ENCODE peak calls at places on chromosomes 7 and 10, in seven cellular contexts. One of them, this sample, is unnamed.

GRCh38 chr10:73886625-73887024 is 12.3 kb upstream of the CAMK2G start:
- DNase-seq in activated CD4-positive, alpha-beta T cell treated with anti-CD3 and anti-CD28 coated beads, Interleukin-2, amount 50 U/mL, for 24 hours: no peak
- DNase-seq in GM19239: no peak
- DNase-seq in activated T-helper 9 cell treated with anti-CD3 and anti-CD28 coated beads, Interleukin-2, amount 50 U/mL, for 16 hours: no peak
- DNase-seq in cardiac fibroblast: no peak
- DNase-seq in HEK293T: no peak
- DNase-seq in stimulated activated CD8-positive, alpha-beta memory T cell treated with anti-CD3 and anti-CD28 coated beads, Interleukin-2, amount 100 ng/mL, for 48 hours: no peak
- DNase-seq in this sample: no peak

GRCh38 chr10:131049051-131049450 is 262.5 kb downstream of the TCERG1L start:
- DNase-seq in activated CD4-positive, alpha-beta T cell treated with anti-CD3 and anti-CD28 coated beads, Interleukin-2, amount 50 U/mL, for 24 hours: no peak
- DNase-seq in GM19239: no peak
- DNase-seq in activated T-helper 9 cell treated with anti-CD3 and anti-CD28 coated beads, Interleukin-2, amount 50 U/mL, for 16 hours: no peak
- DNase-seq in cardiac fibroblast: no peak
- DNase-seq in HEK293T: no peak
- DNase-seq in stimulated activated CD8-positive, alpha-beta memory T cell treated with anti-CD3 and anti-CD28 coated beads, Interleukin-2, amount 100 ng/mL, for 48 hours: no peak
- DNase-seq in this sample: no peak

GRCh38 chr7:84277628-84278224 is 83.1 kb upstream of the SEMA3A start:
- DNase-seq in activated CD4-positive, alpha-beta T cell treated with anti-CD3 and anti-CD28 coated beads, Interleukin-2, amount 50 U/mL, for 24 hours: no peak
- DNase-seq in GM19239: no peak
- DNase-seq in activated T-helper 9 cell treated with anti-CD3 and anti-CD28 coated beads, Interleukin-2, amount 50 U/mL, for 16 hours: no peak
- DNase-seq in cardiac fibroblast: no peak
- DNase-seq in HEK293T: no peak
- DNase-seq in stimulated activated CD8-positive, alpha-beta memory T cell treated with anti-CD3 and anti-CD28 coated beads, Interleukin-2, amount 100 ng/mL, for 48 hours: no peak
- DNase-seq in this sample: no peak

GRCh38 chr10:119253433-119254174 is 46.2 kb downstream of the GRK5 start:
- DNase-seq in activated CD4-positive, alpha-beta T cell treated with anti-CD3 and anti-CD28 coated beads, Interleukin-2, amount 50 U/mL, for 24 hours: peak; percentile 67
- DNase-seq in GM19239: no peak
- DNase-seq in activated T-helper 9 cell treated with anti-CD3 and anti-CD28 coated beads, Interleukin-2, amount 50 U/mL, for 16 hours: no peak
- DNase-seq in cardiac fibroblast: peak; percentile 95
- DNase-seq in HEK293T: peak; percentile 26
- DNase-seq in stimulated activated CD8-positive, alpha-beta memory T cell treated with anti-CD3 and anti-CD28 coated beads, Interleukin-2, amount 100 ng/mL, for 48 hours: peak; percentile 47
- DNase-seq in this sample: peak; percentile 92

GRCh38 chr7:40799493-40800406 is 664.9 kb downstream of the SUGCT start:
- DNase-seq in activated CD4-positive, alpha-beta T cell treated with anti-CD3 and anti-CD28 coated beads, Interleukin-2, amount 50 U/mL, for 24 hours: no peak
- DNase-seq in GM19239: no peak
- DNase-seq in activated T-helper 9 cell treated with anti-CD3 and anti-CD28 coated beads, Interleukin-2, amount 50 U/mL, for 16 hours: no peak
- DNase-seq in cardiac fibroblast: no peak
- DNase-seq in HEK293T: no peak
- DNase-seq in stimulated activated CD8-positive, alpha-beta memory T cell treated with anti-CD3 and anti-CD28 coated beads, Interleukin-2, amount 100 ng/mL, for 48 hours: no peak
- DNase-seq in this sample: no peak

GRCh38 chr10:47354162-47354561 is 6.0 kb downstream of the RBP3 start:
- DNase-seq in activated CD4-positive, alpha-beta T cell treated with anti-CD3 and anti-CD28 coated beads, Interleukin-2, amount 50 U/mL, for 24 hours: no peak
- DNase-seq in GM19239: no peak
- DNase-seq in activated T-helper 9 cell treated with anti-CD3 and anti-CD28 coated beads, Interleukin-2, amount 50 U/mL, for 16 hours: no peak
- DNase-seq in cardiac fibroblast: peak; percentile 41
- DNase-seq in HEK293T: no peak
- DNase-seq in stimulated activated CD8-positive, alpha-beta memory T cell treated with anti-CD3 and anti-CD28 coated beads, Interleukin-2, amount 100 ng/mL, for 48 hours: no peak
- DNase-seq in this sample: no peak

GRCh38 chr10:109429956-109430760 is 493.2 kb downstream of the XPNPEP1 start:
- DNase-seq in activated CD4-positive, alpha-beta T cell treated with anti-CD3 and anti-CD28 coated beads, Interleukin-2, amount 50 U/mL, for 24 hours: no peak
- DNase-seq in GM19239: no peak
- DNase-seq in activated T-helper 9 cell treated with anti-CD3 and anti-CD28 coated beads, Interleukin-2, amount 50 U/mL, for 16 hours: no peak
- DNase-seq in cardiac fibroblast: peak; percentile 8
- DNase-seq in HEK293T: no peak
- DNase-seq in stimulated activated CD8-positive, alpha-beta memory T cell treated with anti-CD3 and anti-CD28 coated beads, Interleukin-2, amount 100 ng/mL, for 48 hours: no peak
- DNase-seq in this sample: peak; percentile 60

GRCh38 chr7:14144109-14144508 is 154.6 kb upstream of the ETV1 start:
- DNase-seq in activated CD4-positive, alpha-beta T cell treated with anti-CD3 and anti-CD28 coated beads, Interleukin-2, amount 50 U/mL, for 24 hours: no peak
- DNase-seq in GM19239: no peak
- DNase-seq in activated T-helper 9 cell treated with anti-CD3 and anti-CD28 coated beads, Interleukin-2, amount 50 U/mL, for 16 hours: no peak
- DNase-seq in cardiac fibroblast: no peak
- DNase-seq in HEK293T: no peak
- DNase-seq in stimulated activated CD8-positive, alpha-beta memory T cell treated with anti-CD3 and anti-CD28 coated beads, Interleukin-2, amount 100 ng/mL, for 48 hours: no peak
- DNase-seq in this sample: no peak

GRCh38 chr7:43726466-43726865 is 2.9 kb downstream of the COA1 start:
- DNase-seq in activated CD4-positive, alpha-beta T cell treated with anti-CD3 and anti-CD28 coated beads, Interleukin-2, amount 50 U/mL, for 24 hours: no peak
- DNase-seq in GM19239: no peak
- DNase-seq in activated T-helper 9 cell treated with anti-CD3 and anti-CD28 coated beads, Interleukin-2, amount 50 U/mL, for 16 hours: no peak
- DNase-seq in cardiac fibroblast: no peak
- DNase-seq in HEK293T: no peak
- DNase-seq in stimulated activated CD8-positive, alpha-beta memory T cell treated with anti-CD3 and anti-CD28 coated beads, Interleukin-2, amount 100 ng/mL, for 48 hours: no peak
- DNase-seq in this sample: no peak

GRCh38 chr10:48487244-48487643 is 117.6 kb downstream of the ARHGAP22 start:
- DNase-seq in activated CD4-positive, alpha-beta T cell treated with anti-CD3 and anti-CD28 coated beads, Interleukin-2, amount 50 U/mL, for 24 hours: no peak
- DNase-seq in GM19239: no peak
- DNase-seq in activated T-helper 9 cell treated with anti-CD3 and anti-CD28 coated beads, Interleukin-2, amount 50 U/mL, for 16 hours: no peak
- DNase-seq in cardiac fibroblast: no peak
- DNase-seq in HEK293T: no peak
- DNase-seq in stimulated activated CD8-positive, alpha-beta memory T cell treated with anti-CD3 and anti-CD28 coated beads, Interleukin-2, amount 100 ng/mL, for 48 hours: no peak
- DNase-seq in this sample: no peak

GRCh38 chr7:66099551-66100407 is 14.9 kb upstream of the CRCP start:
- DNase-seq in activated CD4-positive, alpha-beta T cell treated with anti-CD3 and anti-CD28 coated beads, Interleukin-2, amount 50 U/mL, for 24 hours: peak; percentile 10
- DNase-seq in GM19239: no peak
- DNase-seq in activated T-helper 9 cell treated with anti-CD3 and anti-CD28 coated beads, Interleukin-2, amount 50 U/mL, for 16 hours: peak; percentile 7
- DNase-seq in cardiac fibroblast: peak; percentile 93
- DNase-seq in HEK293T: no peak
- DNase-seq in stimulated activated CD8-positive, alpha-beta memory T cell treated with anti-CD3 and anti-CD28 coated beads, Interleukin-2, amount 100 ng/mL, for 48 hours: no peak
- DNase-seq in this sample: peak; percentile 68

GRCh38 chr7:80722596-80723141 is 84.2 kb downstream of the CD36 start:
- DNase-seq in activated CD4-positive, alpha-beta T cell treated with anti-CD3 and anti-CD28 coated beads, Interleukin-2, amount 50 U/mL, for 24 hours: no peak
- DNase-seq in GM19239: no peak
- DNase-seq in activated T-helper 9 cell treated with anti-CD3 and anti-CD28 coated beads, Interleukin-2, amount 50 U/mL, for 16 hours: no peak
- DNase-seq in cardiac fibroblast: peak; percentile 98
- DNase-seq in HEK293T: no peak
- DNase-seq in stimulated activated CD8-positive, alpha-beta memory T cell treated with anti-CD3 and anti-CD28 coated beads, Interleukin-2, amount 100 ng/mL, for 48 hours: no peak
- DNase-seq in this sample: peak; percentile 82

GRCh38 chr10:80909254-80909653 is 371.6 kb downstream of the SH2D4B start:
- DNase-seq in activated CD4-positive, alpha-beta T cell treated with anti-CD3 and anti-CD28 coated beads, Interleukin-2, amount 50 U/mL, for 24 hours: no peak
- DNase-seq in GM19239: no peak
- DNase-seq in activated T-helper 9 cell treated with anti-CD3 and anti-CD28 coated beads, Interleukin-2, amount 50 U/mL, for 16 hours: no peak
- DNase-seq in cardiac fibroblast: no peak
- DNase-seq in HEK293T: no peak
- DNase-seq in stimulated activated CD8-positive, alpha-beta memory T cell treated with anti-CD3 and anti-CD28 coated beads, Interleukin-2, amount 100 ng/mL, for 48 hours: no peak
- DNase-seq in this sample: no peak

GRCh38 chr10:97580421-97581367 is 3.5 kb upstream of the HOGA1 start:
- DNase-seq in activated CD4-positive, alpha-beta T cell treated with anti-CD3 and anti-CD28 coated beads, Interleukin-2, amount 50 U/mL, for 24 hours: no peak
- DNase-seq in GM19239: no peak
- DNase-seq in activated T-helper 9 cell treated with anti-CD3 and anti-CD28 coated beads, Interleukin-2, amount 50 U/mL, for 16 hours: no peak
- DNase-seq in cardiac fibroblast: no peak
- DNase-seq in HEK293T: no peak
- DNase-seq in stimulated activated CD8-positive, alpha-beta memory T cell treated with anti-CD3 and anti-CD28 coated beads, Interleukin-2, amount 100 ng/mL, for 48 hours: no peak
- DNase-seq in this sample: no peak

GRCh38 chr10:86160890-86161585 is 205.6 kb downstream of the GRID1 start:
- DNase-seq in activated CD4-positive, alpha-beta T cell treated with anti-CD3 and anti-CD28 coated beads, Interleukin-2, amount 50 U/mL, for 24 hours: no peak
- DNase-seq in GM19239: no peak
- DNase-seq in activated T-helper 9 cell treated with anti-CD3 and anti-CD28 coated beads, Interleukin-2, amount 50 U/mL, for 16 hours: no peak
- DNase-seq in cardiac fibroblast: no peak
- DNase-seq in HEK293T: no peak
- DNase-seq in stimulated activated CD8-positive, alpha-beta memory T cell treated with anti-CD3 and anti-CD28 coated beads, Interleukin-2, amount 100 ng/mL, for 48 hours: no peak
- DNase-seq in this sample: no peak

GRCh38 chr10:70669015-70669414 is 3.3 kb upstream of the ADAMTS14 start:
- DNase-seq in activated CD4-positive, alpha-beta T cell treated with anti-CD3 and anti-CD28 coated beads, Interleukin-2, amount 50 U/mL, for 24 hours: no peak
- DNase-seq in GM19239: no peak
- DNase-seq in activated T-helper 9 cell treated with anti-CD3 and anti-CD28 coated beads, Interleukin-2, amount 50 U/mL, for 16 hours: no peak
- DNase-seq in cardiac fibroblast: no peak
- DNase-seq in HEK293T: no peak
- DNase-seq in stimulated activated CD8-positive, alpha-beta memory T cell treated with anti-CD3 and anti-CD28 coated beads, Interleukin-2, amount 100 ng/mL, for 48 hours: no peak
- DNase-seq in this sample: no peak

GRCh38 chr7:47067215-47067614 is 514.7 kb downstream of the TNS3 start:
- DNase-seq in activated CD4-positive, alpha-beta T cell treated with anti-CD3 and anti-CD28 coated beads, Interleukin-2, amount 50 U/mL, for 24 hours: no peak
- DNase-seq in GM19239: no peak
- DNase-seq in activated T-helper 9 cell treated with anti-CD3 and anti-CD28 coated beads, Interleukin-2, amount 50 U/mL, for 16 hours: no peak
- DNase-seq in cardiac fibroblast: no peak
- DNase-seq in HEK293T: no peak
- DNase-seq in stimulated activated CD8-positive, alpha-beta memory T cell treated with anti-CD3 and anti-CD28 coated beads, Interleukin-2, amount 100 ng/mL, for 48 hours: no peak
- DNase-seq in this sample: no peak

GRCh38 chr10:62632071-62632809 is 172.3 kb upstream of the ADO start:
- DNase-seq in activated CD4-positive, alpha-beta T cell treated with anti-CD3 and anti-CD28 coated beads, Interleukin-2, amount 50 U/mL, for 24 hours: peak; percentile 45
- DNase-seq in GM19239: no peak
- DNase-seq in activated T-helper 9 cell treated with anti-CD3 and anti-CD28 coated beads, Interleukin-2, amount 50 U/mL, for 16 hours: no peak
- DNase-seq in cardiac fibroblast: no peak
- DNase-seq in HEK293T: no peak
- DNase-seq in stimulated activated CD8-positive, alpha-beta memory T cell treated with anti-CD3 and anti-CD28 coated beads, Interleukin-2, amount 100 ng/mL, for 48 hours: no peak
- DNase-seq in this sample: no peak

GRCh38 chr10:66747451-66747850 is 178.4 kb upstream of the LRRTM3 start:
- DNase-seq in activated CD4-positive, alpha-beta T cell treated with anti-CD3 and anti-CD28 coated beads, Interleukin-2, amount 50 U/mL, for 24 hours: no peak
- DNase-seq in GM19239: no peak
- DNase-seq in activated T-helper 9 cell treated with anti-CD3 and anti-CD28 coated beads, Interleukin-2, amount 50 U/mL, for 16 hours: no peak
- DNase-seq in cardiac fibroblast: peak; percentile 65
- DNase-seq in HEK293T: no peak
- DNase-seq in stimulated activated CD8-positive, alpha-beta memory T cell treated with anti-CD3 and anti-CD28 coated beads, Interleukin-2, amount 100 ng/mL, for 48 hours: no peak
- DNase-seq in this sample: peak; percentile 78

GRCh38 chr7:50661345-50662058 is 96.3 kb upstream of the DDC start:
- DNase-seq in activated CD4-positive, alpha-beta T cell treated with anti-CD3 and anti-CD28 coated beads, Interleukin-2, amount 50 U/mL, for 24 hours: no peak
- DNase-seq in GM19239: no peak
- DNase-seq in activated T-helper 9 cell treated with anti-CD3 and anti-CD28 coated beads, Interleukin-2, amount 50 U/mL, for 16 hours: no peak
- DNase-seq in cardiac fibroblast: no peak
- DNase-seq in HEK293T: no peak
- DNase-seq in stimulated activated CD8-positive, alpha-beta memory T cell treated with anti-CD3 and anti-CD28 coated beads, Interleukin-2, amount 100 ng/mL, for 48 hours: no peak
- DNase-seq in this sample: no peak

GRCh38 chr7:44905002-44905635 is 19.8 kb upstream of the PURB start:
- DNase-seq in activated CD4-positive, alpha-beta T cell treated with anti-CD3 and anti-CD28 coated beads, Interleukin-2, amount 50 U/mL, for 24 hours: no peak
- DNase-seq in GM19239: no peak
- DNase-seq in activated T-helper 9 cell treated with anti-CD3 and anti-CD28 coated beads, Interleukin-2, amount 50 U/mL, for 16 hours: no peak
- DNase-seq in cardiac fibroblast: no peak
- DNase-seq in HEK293T: no peak
- DNase-seq in stimulated activated CD8-positive, alpha-beta memory T cell treated with anti-CD3 and anti-CD28 coated beads, Interleukin-2, amount 100 ng/mL, for 48 hours: no peak
- DNase-seq in this sample: no peak

GRCh38 chr10:78742730-78743615 is 325.8 kb upstream of the ZMIZ1 start:
- DNase-seq in activated CD4-positive, alpha-beta T cell treated with anti-CD3 and anti-CD28 coated beads, Interleukin-2, amount 50 U/mL, for 24 hours: no peak
- DNase-seq in GM19239: no peak
- DNase-seq in activated T-helper 9 cell treated with anti-CD3 and anti-CD28 coated beads, Interleukin-2, amount 50 U/mL, for 16 hours: no peak
- DNase-seq in cardiac fibroblast: peak; percentile 19
- DNase-seq in HEK293T: no peak
- DNase-seq in stimulated activated CD8-positive, alpha-beta memory T cell treated with anti-CD3 and anti-CD28 coated beads, Interleukin-2, amount 100 ng/mL, for 48 hours: peak; percentile 2
- DNase-seq in this sample: peak; percentile 40

This sample was measured in GM03348.